ENCODE peak calls at places on chromosome 16, in five cellular contexts. Y is neuronal stem cell, B is H9, G is H1, I is trophoblast cell. D is an unnamed sample.

GRCh38 chr16:25189305-25189704 is 27.4 kb upstream of the AQP8 start:
- DNase-seq in Y (no peak), B (no peak), G (no peak), I (peak; percentile 78), D (no peak)

GRCh38 chr16:626787-627457 is 3.9 kb upstream of the WFIKKN1 start:
- DNase-seq in Y (no peak), B (peak; percentile 36), G (no peak), I (peak; percentile 90), D (peak; percentile 98)

GRCh38 chr16:14375132-14375491 is 254.9 kb downstream of the PARN start:
- DNase-seq in Y (no peak), B (no peak), G (no peak), I (peak; percentile 78), D (no peak)

GRCh38 chr16:30092373-30093010 is 768 bp upstream of the TBX6 start:
- DNase-seq in Y (peak; percentile 51), B (peak; percentile 94), G (peak; percentile 92), I (peak; percentile 54), D (peak; percentile 88)

GRCh38 chr16:6279261-6279660 is 1053.4 kb upstream of the RBFOX1 start:
- DNase-seq in Y (peak; percentile 15), B (no peak), G (no peak), I (no peak), D (no peak)

GRCh38 chr16:28596840-28597691 is at the start of gene SULT1A2:
- DNase-seq in Y (no peak), B (peak; percentile 56), G (no peak), I (peak; percentile 41), D (no peak)

GRCh38 chr16:48608452-48608851 is 1.5 kb downstream of the N4BP1 start:
- DNase-seq in Y (no peak), B (no peak), G (no peak), I (no peak), D (peak; percentile 24)

GRCh38 chr16:53372942-53373871 is 61.1 kb upstream of the RBL2 start:
- DNase-seq in Y (no peak), B (peak; percentile 60), G (peak; percentile 87), I (peak; percentile 92), D (no peak)

GRCh38 chr16:10181196-10182162 is 749 bp downstream of the GRIN2A start:
- DNase-seq in Y (peak; percentile 80), B (peak; percentile 89), G (peak; percentile 95), I (peak; percentile 66), D (peak; percentile 47)

GRCh38 chr16:4641876-4642275 is 17.2 kb downstream of the MGRN1 start:
- DNase-seq in Y (no peak), B (no peak), G (no peak), I (no peak), D (no peak)

GRCh38 chr16:67910162-67910561 is 17.1 kb downstream of the PSKH1 start:
- DNase-seq in Y (no peak), B (no peak), G (no peak), I (no peak), D (peak; percentile 54)

GRCh38 chr16:921321-921905 is 49.4 kb downstream of the LMF1 start:
- DNase-seq in Y (no peak), B (no peak), G (no peak), I (no peak), D (no peak)

GRCh38 chr16:51050379-51050710 is 100.7 kb downstream of the SALL1 start:
- DNase-seq in Y (no peak), B (no peak), G (no peak), I (peak; percentile 49), D (no peak)

GRCh38 chr16:51049678-51050378 is 101.2 kb downstream of the SALL1 start:
- DNase-seq in Y (no peak), B (no peak), G (no peak), I (peak; percentile 39), D (no peak)

GRCh38 chr16:51049276-51049675 is 101.8 kb downstream of the SALL1 start:
- DNase-seq in Y (no peak), B (no peak), G (no peak), I (peak; percentile 78), D (no peak)

GRCh38 chr16:51053805-51054204 is 97.3 kb downstream of the SALL1 start:
- DNase-seq in Y (no peak), B (no peak), G (no peak), I (no peak), D (no peak)

GRCh38 chr16:51051671-51052070 is 99.4 kb downstream of the SALL1 start:
- DNase-seq in Y (no peak), B (no peak), G (no peak), I (no peak), D (no peak)
- H2BK12ac ChIP-seq in Y (no peak overlapping the region), B (no peak overlapping the region), G (no peak overlapping the region), I (no peak overlapping the region), D (no peak overlapping the region)

GRCh38 chr16:84806890-84807258 is 12.9 kb upstream of the CRISPLD2 start:
- DNase-seq in Y (no peak), B (no peak), G (no peak), I (no peak), D (no peak)
- H2BK5ac ChIP-seq in Y (no peak overlapping the region), B (no peak overlapping the region), G (no peak overlapping the region), I (peak overlapping the region; percentile 10), D (no peak overlapping the region)

GRCh38 chr16:75624921-75625334 is 1.8 kb upstream of the ADAT1 start:
- DNase-seq in Y (no peak), B (no peak), G (no peak), I (peak; percentile 70), D (peak; percentile 78)

GRCh38 chr16:75628351-75628750 is 5.3 kb upstream of the ADAT1 start:
- DNase-seq in Y (no peak), B (no peak), G (no peak), I (no peak), D (no peak)

GRCh38 chr16:75629132-75629531 is 6.1 kb upstream of the ADAT1 start:
- DNase-seq in Y (no peak), B (no peak), G (no peak), I (no peak), D (no peak)

GRCh38 chr16:75627856-75628255 is 4.8 kb upstream of the ADAT1 start:
- DNase-seq in Y (no peak), B (no peak), G (no peak), I (no peak), D (no peak)

DNA sequence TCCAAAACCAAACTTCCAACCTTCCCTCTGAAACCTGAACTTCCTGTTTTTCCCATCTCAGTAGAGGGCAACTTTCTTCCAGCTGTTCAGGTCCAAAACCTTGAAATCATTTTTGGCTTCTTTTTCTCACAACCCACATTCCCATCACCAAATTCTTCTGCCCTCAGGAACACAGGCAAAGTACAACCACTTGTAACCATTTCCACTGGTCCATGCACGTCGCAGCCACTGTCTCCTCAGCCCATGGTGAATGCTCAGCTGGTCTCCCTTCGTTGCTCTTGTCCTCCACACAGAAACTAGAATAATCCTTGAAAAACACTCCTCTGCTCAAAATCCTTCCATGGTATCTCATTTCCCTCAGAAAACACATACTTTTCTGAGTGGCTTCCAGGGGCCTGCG is 3.7 kb upstream of the ADAT1 start:
- DNase-seq in Y (no peak), B (no peak), G (no peak), I (no peak), D (no peak)
- H2BK12ac ChIP-seq in Y (no peak overlapping the region), B (no peak overlapping the region), G (no peak overlapping the region), I (no peak overlapping the region), D (no peak overlapping the region)

GRCh38 chr16:66308096-66308495 is 58.4 kb upstream of the CDH5 start:
- DNase-seq in Y (no peak), B (no peak), G (no peak), I (no peak), D (no peak)
- H2BK5ac ChIP-seq in Y (no peak overlapping the region), B (no peak overlapping the region), G (no peak overlapping the region), I (no peak overlapping the region), D (no peak overlapping the region)